ENCODE peak calls at places on chromosomes 4 and X, in five cellular contexts. D is fibroblast of pulmonary artery, G is stomach, O is IMR-90, T is endodermal cell. K is an unnamed sample.

GRCh38 chr4:138898282-138898681 is 117.3 kb upstream of the NOCT start:
- DNase-seq in O (peak), G (no peak), D (peak), T (no peak), K (no peak)

GRCh38 chr4:2248044-2248780 is 6.3 kb upstream of the HAUS3 start:
- DNase-seq in O (no peak), D (no peak), T (no peak), G (peak), K (peak)

GRCh38 chr4:30208731-30209435 is 511.3 kb upstream of the PCDH7 start:
- DNase-seq in G (no peak), D (peak), O (peak), T (no peak), K (no peak)

GRCh38 chr4:186593587-186593973 is 38.2 kb upstream of the MTNR1A start:
- DNase-seq in O (no peak), T (no peak), G (no peak), D (no peak), K (no peak)

GRCh38 chrX:30317308-30317707 is 8.1 kb upstream of the NR0B1 start:
- DNase-seq in O (no peak), D (no peak), G (no peak), T (no peak), K (no peak)

GRCh38 chr4:161937596-161937995 is 226.2 kb downstream of the FSTL5 start:
- DNase-seq in G (no peak), D (no peak), T (no peak), O (no peak), K (no peak)

GRCh38 chrX:47623540-47624027 is 3.9 kb upstream of the SYN1 start:
- DNase-seq in D (peak), G (no peak), T (peak), O (peak), K (peak)

GRCh38 chr4:159071178-159071968 is 31.5 kb upstream of the RAPGEF2 start:
- DNase-seq in G (no peak), D (peak), O (peak), T (peak), K (no peak)

GRCh38 chr4:184857446-184858121 is 31.8 kb upstream of the ACSL1 start:
- DNase-seq in T (no peak), O (no peak), G (no peak), D (no peak), K (no peak)

GRCh38 chrX:99184153-99184552 is 1225.9 kb downstream of the PCDH19 start:
- DNase-seq in D (no peak), G (no peak), O (no peak), T (no peak), K (no peak)

GRCh38 chr4:55906999-55907398 is 41.7 kb upstream of the CEP135 start:
- DNase-seq in D (peak), T (no peak), G (no peak), O (peak), K (no peak)

GRCh38 chr4:8783736-8784135 is 87.9 kb downstream of the HMX1 start:
- DNase-seq in G (no peak), T (no peak), O (no peak), D (no peak), K (no peak)

GRCh38 chr4:8780086-8780485 is 91.6 kb downstream of the HMX1 start:
- DNase-seq in G (no peak), O (no peak), T (no peak), D (no peak), K (no peak)

GRCh38 chr4:8780596-8781368 is 90.9 kb downstream of the HMX1 start:
- DNase-seq in O (no peak), D (no peak), G (no peak), T (no peak), K (no peak)

GRCh38 chr4:8781641-8782040 is 90.0 kb downstream of the HMX1 start:
- DNase-seq in G (no peak), O (no peak), T (no peak), D (no peak), K (no peak)

DNA sequence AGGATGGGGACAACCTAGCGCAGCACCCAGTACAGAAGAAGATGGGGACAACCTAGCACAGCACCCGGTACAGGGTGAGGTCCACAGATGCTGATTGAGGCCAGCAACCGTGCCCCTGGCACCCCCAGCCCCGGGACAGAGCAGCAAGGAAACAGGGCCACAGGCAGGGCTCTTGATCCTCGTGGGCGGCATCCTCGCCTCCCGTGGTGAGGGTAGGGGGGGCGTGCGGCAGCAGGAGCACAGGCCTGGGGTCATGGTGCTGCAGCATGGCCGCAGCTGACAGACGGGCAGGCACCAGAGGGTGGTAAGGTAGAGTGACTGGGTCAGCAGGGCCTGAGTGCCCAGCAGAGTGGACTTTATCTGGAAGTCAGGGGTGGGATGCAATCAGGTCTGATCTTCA is 89.5 kb downstream of the HMX1 start:
- DNase-seq in G (no peak), T (no peak), O (no peak), D (no peak), K (peak)
- H3K4me3 ChIP-seq in G (no peak), T (no peak), O (no peak), D (no peak), K (no peak)

GRCh38 chr4:153465922-153466636 is at the start of gene TMEM131L:
- DNase-seq in G (peak), T (peak), O (peak), D (peak), K (peak)
- TF ChIP-seq CTCF in G (no peak), T (peak), O (no peak), D (no peak), K (no peak)

GRCh38 chr4:17823871-17824669 is 13.3 kb downstream of the NCAPG start:
- DNase-seq in G (no peak), T (no peak), O (no peak), D (no peak), K (no peak)
- H3K4me3 ChIP-seq in G (no peak), T (no peak), O (no peak), D (no peak), K (no peak)

GRCh38 chr4:176150283-176150682 is 45.1 kb downstream of the SPATA4 start:
- DNase-seq in D (peak), T (no peak), G (no peak), O (peak), K (no peak)
- TF ChIP-seq CTCF in D (peak), T (peak), G (no peak), O (peak), K (no peak)

DNA sequence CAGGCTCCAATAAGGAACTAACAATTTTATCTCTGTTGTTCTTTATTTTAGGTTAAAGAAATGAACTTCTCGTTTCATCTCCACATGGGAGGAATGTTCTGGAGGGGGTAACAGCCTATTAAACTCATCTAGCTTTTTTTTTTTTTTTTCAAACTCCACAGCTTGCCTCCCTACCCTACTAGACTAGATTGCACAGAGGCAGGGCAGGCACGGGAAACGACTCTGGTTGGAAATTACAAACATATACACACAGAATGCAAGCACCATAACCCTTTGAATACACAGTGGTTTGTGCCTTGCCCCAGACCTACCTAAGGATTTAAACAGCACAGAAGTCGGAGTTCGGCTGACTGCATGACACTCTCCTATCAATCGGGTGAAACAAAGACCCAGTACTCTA is 2.7 kb downstream of the MECP2 start:
- DNase-seq in T (no peak), G (no peak), D (no peak), O (no peak), K (no peak)
- H3K4me3 ChIP-seq in T (peak), G (no peak), D (peak), O (no peak), K (no peak)

DNA sequence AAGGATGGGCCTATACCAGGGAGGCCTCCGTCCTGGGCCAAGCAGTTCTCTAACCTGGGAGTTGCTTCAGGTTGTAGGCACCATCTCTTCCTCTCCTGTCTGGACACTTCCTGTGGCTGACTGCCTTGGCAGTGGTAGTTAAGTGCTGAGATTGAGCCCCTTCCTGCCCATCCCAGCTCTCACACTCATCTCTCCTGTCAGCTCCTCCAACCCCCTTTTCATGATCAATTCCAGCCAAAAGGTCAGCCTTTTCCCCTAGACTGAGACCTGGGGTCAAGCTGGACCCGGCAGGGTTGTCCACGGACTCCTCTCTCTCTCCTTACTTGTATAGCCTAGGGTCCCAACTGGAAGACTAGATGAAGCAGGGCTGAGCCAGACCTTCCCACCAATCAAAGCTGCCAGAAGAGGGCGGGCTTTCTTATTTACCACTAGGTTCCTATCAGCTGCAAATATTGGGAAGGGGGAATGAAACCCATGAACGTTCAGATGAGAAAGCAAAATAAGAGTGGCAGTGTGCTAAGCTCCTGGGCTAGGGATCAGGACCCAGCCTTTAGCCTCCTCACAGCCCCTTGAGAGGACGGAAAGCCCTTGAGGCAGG is 34.5 kb downstream of the KDM5C start:
- DNase-seq in O (no peak), T (peak), D (peak), G (no peak), K (no peak)
- TF ChIP-seq CTCF in O (peak), T (peak), D (peak), G (no peak), K (no peak)